ENCODE peak calls at places on chromosomes 3 and 15, in ten cellular contexts. I is naive B cell; L is HT1080; Q is activated naive CD4-positive, alpha-beta T cell; N is HuH-7; E is iPS DF 19.7; Y is choroid plexus epithelial cell; G is T-helper 9 cell; M is mesendoderm; H is M059J. B is an unnamed sample.
A peak's percentile ranks its signal among the peaks of the same experiment; 100 is the strongest.

GRCh38 chr3:11655188-11655928 is 11.6 kb upstream of the VGLL4 start:
- DNase-seq in H (no peak), N (no peak), I (peak; percentile 9), E (no peak), M (peak; percentile 52), Q (no peak), L (no peak), G (no peak), Y (no peak), B (no peak)

GRCh38 chr3:105526349-105527111 is 159.8 kb downstream of the ALCAM start:
- DNase-seq in Q (no peak), Y (no peak), H (peak; percentile 97), L (no peak), M (no peak), I (no peak), G (no peak), E (no peak), N (no peak), B (no peak)

GRCh38 chr15:48267766-48268165 is 61.7 kb downstream of the SLC12A1 start:
- DNase-seq in Q (no peak), N (no peak), Y (no peak), E (no peak), G (no peak), L (no peak), H (no peak), M (no peak), I (no peak), B (no peak)

GRCh38 chr3:131914090-131914691 is 120.6 kb downstream of the CPNE4 start:
- DNase-seq in L (no peak), Y (no peak), E (peak; percentile 47), I (no peak), N (no peak), M (no peak), H (no peak), G (no peak), Q (no peak), B (no peak)

GRCh38 chr3:101383156-101383575 is 62.8 kb upstream of the IMPG2 start:
- DNase-seq in Y (peak; percentile 38), L (no peak), N (no peak), H (no peak), Q (no peak), E (no peak), I (no peak), M (peak; percentile 65), G (no peak), B (no peak)

GRCh38 chr3:161462138-161462537 is 34.5 kb upstream of the OTOL1 start:
- DNase-seq in Y (no peak), N (no peak), E (no peak), G (no peak), M (no peak), I (no peak), L (no peak), Q (no peak), H (no peak), B (no peak)

GRCh38 chr15:97461212-97461611 is 499.3 kb upstream of the ARRDC4 start:
- DNase-seq in H (no peak), M (no peak), Y (peak; percentile 54), N (no peak), G (no peak), E (no peak), L (no peak), Q (no peak), I (no peak), B (no peak)

GRCh38 chr3:101643861-101644613 is 32.9 kb downstream of the ZBTB11 start:
- DNase-seq in G (no peak), N (no peak), I (no peak), M (no peak), H (peak; percentile 98), E (no peak), Q (no peak), Y (peak; percentile 20), L (peak; percentile 93), B (no peak)

GRCh38 chr3:23748398-23749110 is 57.2 kb upstream of the UBE2E1 start:
- DNase-seq in N (no peak), M (no peak), Q (no peak), L (no peak), I (no peak), Y (peak; percentile 77), G (no peak), H (peak; percentile 15), E (no peak), B (no peak)

GRCh38 chr3:177813322-177813721 is 616.0 kb upstream of the TBL1XR1 start:
- DNase-seq in E (no peak), L (peak; percentile 52), Y (peak; percentile 91), G (no peak), H (peak; percentile 96), N (no peak), I (no peak), M (no peak), Q (no peak), B (no peak)

B was measured in omental fat pad.